ENCODE peak calls at places on chromosomes 13 and 19, in seven cellular contexts. V, J, B, D, I, N and E are unnamed samples. For H3K4me1, the result is how much of the 10 kb centered on the place peaks cover.

GRCh38 chr19:48230555-48231129 is 25.1 kb downstream of the CARD8 start:
- DNase-seq in V (no peak), I (no peak), D (no peak), J (no peak), B (no peak), N (no peak), E (no peak)

GRCh38 chr19:11659612-11660011 is 62.3 kb downstream of the ZNF627 start:
- DNase-seq in I (no peak), J (no peak), B (no peak), V (no peak), N (no peak), D (no peak), E (no peak)

GRCh38 chr13:42997381-42997780 is 5.3 kb upstream of the EPSTI1 start:
- DNase-seq in I (no peak), B (no peak), V (no peak), N (no peak), J (no peak), D (no peak), E (no peak)

GRCh38 chr19:54172764-54173699 is at the start of gene TMC4:
- DNase-seq in J (no peak), V (no peak), N (no peak), I (peak), B (peak), D (no peak), E (no peak)

GRCh38 chr19:18488838-18489626 is 32.8 kb downstream of the ELL start:
- DNase-seq in J (no peak), D (no peak), B (peak), V (peak), I (no peak), N (peak), E (no peak)

GRCh38 chr19:8161135-8161646 is 11.8 kb upstream of the FBN3 start:
- DNase-seq in V (no peak), J (no peak), I (no peak), B (peak), N (peak), D (no peak), E (peak)

GRCh38 chr19:3604227-3604986 is 2.3 kb downstream of the TBXA2R start:
- DNase-seq in N (no peak), J (no peak), B (no peak), D (no peak), I (no peak), V (no peak), E (no peak)

GRCh38 chr13:39129253-39129652 is 91.0 kb downstream of the NHLRC3 start:
- DNase-seq in V (no peak), J (no peak), I (no peak), N (peak), D (no peak), B (no peak), E (no peak)

GRCh38 chr13:98451676-98452105 is 125.2 kb downstream of the STK24 start:
- DNase-seq in B (no peak), J (peak), D (no peak), N (no peak), V (no peak), I (no peak), E (peak)

GRCh38 chr19:47176627-47177090 is 46.0 kb downstream of the SAE1 start:
- DNase-seq in N (no peak), I (no peak), J (peak), V (no peak), D (peak), B (no peak), E (no peak)

GRCh38 chr13:78709028-78709427 is 50.1 kb upstream of the OBI1 start:
- DNase-seq in I (no peak), D (no peak), B (no peak), J (peak), N (no peak), V (no peak), E (no peak)

GRCh38 chr13:91228083-91228482 is 119.4 kb upstream of the MIR17HG start:
- DNase-seq in N (no peak), J (no peak), D (no peak), V (no peak), B (no peak), I (no peak), E (no peak)

GRCh38 chr19:47749326-47749725 is 4.0 kb downstream of the NOP53 start:
- DNase-seq in J (no peak), I (no peak), V (no peak), B (no peak), N (no peak), D (no peak), E (no peak)

GRCh38 chr19:47093254-47093653 is 20.3 kb downstream of the ZC3H4 start:
- DNase-seq in N (no peak), V (no peak), I (no peak), J (no peak), B (no peak), D (no peak), E (no peak)

GRCh38 chr19:46786236-46787039 is 2.0 kb downstream of the SLC1A5 start:
- DNase-seq in B (peak), N (peak), I (peak), D (peak), J (peak), V (peak), E (peak)

GRCh38 chr19:43902399-43902798 is 32.7 kb downstream of the ZNF45 start:
- DNase-seq in D (no peak), J (no peak), B (no peak), I (no peak), N (no peak), V (no peak), E (no peak)

GRCh38 chr19:7360393-7360984 is 11.8 kb downstream of the ARHGEF18 start:
- DNase-seq in J (peak), N (no peak), B (no peak), V (no peak), D (no peak), I (no peak), E (no peak)

GRCh38 chr13:21074601-21075302 is 13.4 kb upstream of the LATS2 start:
- DNase-seq in D (peak), V (no peak), B (no peak), I (no peak), N (no peak), J (no peak), E (no peak)

GRCh38 chr19:10086032-10086903 is at the start of gene SHFL:
- DNase-seq in B (peak), D (peak), J (peak), V (peak), N (peak), I (peak), E (no peak)

GRCh38 chr19:3458595-3459284 is 21.6 kb downstream of the SMIM24 start:
- DNase-seq in I (no peak), D (no peak), V (no peak), N (peak), B (no peak), J (no peak), E (no peak)

GRCh38 chr19:47124937-47125668 is 5.5 kb upstream of the SAE1 start:
- DNase-seq in V (no peak), D (peak), J (peak), N (peak), I (no peak), B (peak), E (peak)

GRCh38 chr19:2926341-2927031 is 18.3 kb downstream of the ZNF77 start:
- DNase-seq in J (no peak), I (no peak), D (no peak), N (no peak), B (no peak), V (no peak), E (no peak)

GRCh38 chr19:34712606-34713261 is 21.3 kb upstream of the ZNF181 start:
- DNase-seq in N (peak), V (no peak), I (peak), J (peak), D (peak), B (peak), E (peak)

GRCh38 chr13:83929147-83929546 is 46.9 kb upstream of the SLITRK1 start:
- DNase-seq in I (no peak), J (no peak), V (no peak), B (no peak), D (no peak), N (no peak), E (peak)

GRCh38 chr13:20320885-20321284 is 88.8 kb upstream of the GJB6 start:
- DNase-seq in J (no peak), B (no peak), D (no peak), I (no peak), V (no peak), N (no peak), E (no peak)

GRCh38 chr13:101727118-101727517 is 274.6 kb downstream of the ITGBL1 start:
- DNase-seq in N (no peak), J (no peak), I (no peak), B (no peak), V (no peak), D (no peak), E (no peak)

GRCh38 chr19:10871711-10872550 is 578 bp downstream of the CARM1 start:
- DNase-seq in D (peak), J (no peak), V (peak), I (peak), B (peak), N (peak), E (peak)

GRCh38 chr13:72726721-72727416 is 560 bp downstream of the MZT1 start:
- DNase-seq in D (peak), N (peak), B (peak), J (no peak), I (peak), V (peak), E (peak)

GRCh38 chr13:40438999-40439797 is 227.2 kb downstream of the FOXO1 start:
- DNase-seq in I (no peak), B (peak), D (peak), J (peak), N (no peak), V (no peak), E (no peak)

GRCh38 chr19:18967358-18968146 is 26.5 kb upstream of the HOMER3 start:
- DNase-seq in N (no peak), V (peak), J (peak), B (no peak), D (no peak), I (peak), E (no peak)

GRCh38 chr19:33186835-33187540 is 7.1 kb upstream of the LRP3 start:
- DNase-seq in B (no peak), N (no peak), J (no peak), V (no peak), I (peak), D (no peak), E (no peak)

GRCh38 chr19:48452255-48452654 is 3.1 kb upstream of the KCNJ14 start:
- DNase-seq in V (no peak), J (no peak), B (no peak), D (no peak), I (peak), N (no peak), E (no peak)

GRCh38 chr13:24502567-24503375 is 9.8 kb downstream of the PARP4 start:
- DNase-seq in V (peak), D (no peak), B (no peak), J (peak), I (peak), N (peak), E (no peak)

GRCh38 chr13:96809366-96810096 is 184.7 kb downstream of the OXGR1 start:
- DNase-seq in V (no peak), B (no peak), J (no peak), I (no peak), N (no peak), D (no peak), E (no peak)

GRCh38 chr19:45102481-45102880 is 9.5 kb downstream of the PPP1R37 start:
- DNase-seq in N (no peak), J (no peak), B (no peak), I (no peak), V (no peak), D (no peak), E (no peak)

GRCh38 chr19:45103200-45103624 is 10.2 kb downstream of the PPP1R37 start:
- DNase-seq in D (peak), J (no peak), N (no peak), B (no peak), V (no peak), I (no peak), E (peak)

GRCh38 chr19:45101796-45102195 is 8.8 kb downstream of the PPP1R37 start:
- DNase-seq in J (no peak), N (no peak), I (no peak), V (no peak), D (no peak), B (no peak), E (no peak)

GRCh38 chr19:45104658-45105384 is 11.8 kb downstream of the PPP1R37 start:
- DNase-seq in B (no peak), I (no peak), V (no peak), D (no peak), N (no peak), J (no peak), E (no peak)

GRCh38 chr19:45103625-45104319 is 10.8 kb downstream of the PPP1R37 start:
- DNase-seq in D (no peak), J (no peak), B (no peak), I (no peak), V (peak), N (peak), E (no peak)
- H3K4me1 ChIP-seq in D (under half), J (under half), B (half or more), I (under half), V (half or more), N (under half), E (under half)

GRCh38 chr19:14507704-14508246 is 10.4 kb downstream of the DNAJB1 start:
- DNase-seq in D (no peak), B (no peak), J (peak), I (no peak), N (no peak), V (no peak), E (peak)

GRCh38 chr19:14512420-14512961 is 5.7 kb downstream of the DNAJB1 start:
- DNase-seq in I (no peak), V (no peak), N (no peak), B (no peak), D (no peak), J (no peak), E (no peak)

GRCh38 chr19:14509382-14509781 is 8.8 kb downstream of the DNAJB1 start:
- DNase-seq in V (no peak), J (no peak), B (no peak), D (no peak), I (no peak), N (no peak), E (no peak)

GRCh38 chr19:14514215-14514871 is 3.9 kb downstream of the DNAJB1 start:
- DNase-seq in V (no peak), B (no peak), N (no peak), D (no peak), I (no peak), J (no peak), E (no peak)

GRCh38 chr19:14511245-14511625 is 7.0 kb downstream of the DNAJB1 start:
- DNase-seq in J (no peak), D (no peak), V (no peak), B (no peak), N (no peak), I (no peak), E (no peak)
- H3K4me1 ChIP-seq in J (under half), D (under half), V (under half), B (under half), N (under half), I (under half), E (under half)

GRCh38 chr19:30065680-30066606 is 123.9 kb downstream of the URI1 start:
- DNase-seq in D (no peak), J (no peak), V (no peak), I (no peak), N (no peak), B (no peak), E (no peak)
- H3K4me1 ChIP-seq in D (under half), J (under half), V (under half), I (under half), N (under half), B (under half), E (under half)

GRCh38 chr13:112638919-112639318 is 50.9 kb upstream of the ATP11A start:
- DNase-seq in N (no peak), B (no peak), V (no peak), I (no peak), J (no peak), D (no peak), E (no peak)
- H3K4me1 ChIP-seq in N (under half), B (under half), V (under half), I (under half), J (under half), D (under half), E (under half)

GRCh38 chr19:42203700-42204099 is 13.8 kb downstream of the DEDD2 start:
- DNase-seq in D (no peak), B (no peak), V (no peak), N (no peak), I (no peak), J (no peak), E (no peak)
- H3K4me1 ChIP-seq in D (half or more), B (under half), V (under half), N (under half), I (under half), J (under half), E (under half)

DNA sequence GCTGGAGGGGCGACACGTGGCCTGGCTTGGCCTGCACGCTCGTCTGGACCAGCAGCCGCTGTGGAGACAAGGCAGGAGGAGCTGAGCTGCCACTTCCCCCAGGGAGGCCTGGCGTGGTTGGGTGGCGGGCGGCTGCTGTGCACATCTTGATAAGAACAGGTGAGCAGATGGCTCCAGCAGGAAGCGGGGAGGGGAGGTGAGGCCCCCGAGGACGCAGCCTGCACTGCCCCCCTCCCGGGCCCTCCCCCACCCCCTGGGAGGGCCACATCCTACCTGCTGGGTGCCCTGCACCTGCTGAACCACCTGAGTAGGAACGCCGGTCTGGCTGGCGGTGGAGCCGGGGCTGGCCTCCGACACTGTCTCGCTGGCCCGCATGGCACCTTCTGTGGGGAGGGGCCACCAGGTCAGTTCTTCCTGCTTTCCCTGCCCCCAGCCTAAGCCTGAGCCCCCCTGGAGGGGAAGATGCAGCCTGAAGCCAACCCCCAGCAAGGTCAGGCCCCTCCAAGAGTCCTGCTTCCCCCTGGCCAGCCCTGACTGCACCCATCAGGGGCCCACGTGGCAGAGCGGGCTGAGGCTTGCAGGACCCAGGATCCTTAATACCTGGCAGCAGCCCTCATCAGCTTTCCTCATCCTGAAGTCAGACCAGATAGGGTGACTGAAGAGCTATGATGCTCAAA is 22.8 kb downstream of the RFX1 start:
- DNase-seq in J (no peak), N (no peak), D (peak), V (no peak), I (no peak), B (no peak), E (no peak)
- H3K4me1 ChIP-seq in J (under half), N (under half), D (half or more), V (under half), I (under half), B (under half), E (under half)